ENCODE peak calls at places on chromosomes 3 and 15, in five cellular contexts. F is heart left ventricle, J is sigmoid colon, A is H1, K is ovary. I is an unnamed sample.

GRCh38 chr3:99877180-99877579 is 59.5 kb downstream of the CMSS1 start:
- DNase-seq in F (no peak), J (no peak), A (no peak), K (no peak), I (no peak)

GRCh38 chr3:162489853-162490252 is 993.2 kb downstream of the OTOL1 start:
- DNase-seq in J (no peak), A (no peak), F (no peak), K (no peak), I (no peak)

GRCh38 chr15:94526071-94526689 is 294.8 kb downstream of the MCTP2 start:
- DNase-seq in J (no peak), F (no peak), K (no peak), A (no peak), I (peak)

GRCh38 chr3:55322649-55323048 is 164.5 kb downstream of the WNT5A start:
- DNase-seq in K (no peak), J (no peak), A (no peak), F (no peak), I (no peak)

GRCh38 chr3:11530153-11530721 is 113.5 kb downstream of the VGLL4 start:
- DNase-seq in F (peak), J (peak), K (peak), A (no peak), I (peak)

GRCh38 chr15:27271258-27271657 is 300.3 kb downstream of the GABRG3 start:
- DNase-seq in K (no peak), J (no peak), A (peak), F (no peak), I (no peak)

GRCh38 chr3:9028134-9028533 is 64.9 kb upstream of the RAD18 start:
- DNase-seq in K (peak), J (peak), A (no peak), F (peak), I (no peak)

GRCh38 chr15:52228928-52229327 is 37.7 kb upstream of the GNB5 start:
- DNase-seq in K (no peak), F (no peak), J (no peak), A (peak), I (peak)

GRCh38 chr3:46858456-46858855 is 4.8 kb downstream of the MYL3 start:
- DNase-seq in J (no peak), K (no peak), F (peak), A (no peak), I (no peak)

GRCh38 chr3:57948782-57949242 is 59.4 kb upstream of the FLNB start:
- DNase-seq in F (no peak), A (no peak), K (no peak), J (peak), I (no peak)

GRCh38 chr15:75955720-75956119 is 52.0 kb downstream of the FBXO22 start:
- DNase-seq in K (no peak), J (no peak), A (no peak), F (no peak), I (no peak)

GRCh38 chr15:75685195-75685594 is 27.5 kb downstream of the CSPG4 start:
- DNase-seq in J (no peak), A (no peak), F (no peak), K (no peak), I (no peak)

GRCh38 chr3:118564800-118565199 is 469.8 kb downstream of the IGSF11 start:
- DNase-seq in J (no peak), F (no peak), A (no peak), K (no peak), I (no peak)

GRCh38 chr3:126964261-126964660 is 18.7 kb upstream of the PLXNA1 start:
- DNase-seq in F (no peak), A (no peak), J (peak), K (no peak), I (no peak)

GRCh38 chr3:190384241-190384863 is 3.6 kb upstream of the CLDN16 start:
- DNase-seq in J (no peak), A (no peak), F (peak), K (peak), I (no peak)

GRCh38 chr3:42375121-42375520 is 35.3 kb downstream of the LYZL4 start:
- DNase-seq in K (no peak), A (no peak), J (no peak), F (no peak), I (no peak)

GRCh38 chr3:139772539-139773500 is 95.0 kb upstream of the NMNAT3 start:
- DNase-seq in A (no peak), F (no peak), J (no peak), K (no peak), I (no peak)

GRCh38 chr3:4772171-4772804 is 206.9 kb upstream of the BHLHE40 start:
- DNase-seq in F (peak), K (peak), J (peak), A (no peak), I (peak)

GRCh38 chr15:65421360-65422215 is 1.2 kb downstream of the IGDCC4 start:
- DNase-seq in F (peak), J (peak), K (peak), A (peak), I (no peak)

GRCh38 chr3:157146664-157147082 is 13.3 kb downstream of the CCNL1 start:
- DNase-seq in F (no peak), A (no peak), J (no peak), K (no peak), I (no peak)

DNA sequence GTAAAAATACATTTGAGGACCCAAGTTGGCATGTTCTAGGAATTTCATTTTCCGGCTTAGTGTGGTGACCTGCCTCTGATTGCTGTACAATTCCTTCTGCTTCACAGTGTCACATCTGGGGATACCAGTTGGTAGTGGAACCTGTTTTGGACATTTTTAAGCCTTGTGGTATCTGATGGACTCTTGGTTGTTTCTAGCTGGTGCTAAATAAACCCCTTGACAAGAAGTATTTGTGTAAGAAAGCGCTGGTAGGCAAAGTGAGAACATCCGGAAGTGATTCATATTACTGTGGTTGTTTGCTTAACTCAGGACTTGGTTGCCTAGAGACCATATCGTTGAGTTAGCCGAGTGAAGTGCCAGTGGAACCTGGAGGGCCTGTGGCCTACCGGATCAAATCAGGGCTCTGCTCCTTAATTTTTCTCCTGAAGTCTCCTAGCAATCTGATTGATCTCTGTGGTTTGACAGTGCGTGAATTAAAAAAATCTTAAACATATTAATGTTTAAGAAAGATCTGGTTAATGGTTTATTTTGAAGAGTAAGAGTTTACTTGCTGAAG is 12.8 kb downstream of the IQGAP1 start:
- DNase-seq in F (peak), A (no peak), K (no peak), J (peak), I (peak)
- TF ChIP-seq POLR2A in F (peak), A (peak), K (no peak), J (no peak), I (no peak)

GRCh38 chr15:40069178-40070165 is 30.5 kb upstream of the SRP14 start:
- DNase-seq in F (peak), K (peak), A (peak), J (peak), I (peak)
- TF ChIP-seq POLR2A in F (no peak), K (no peak), A (no peak), J (no peak), I (no peak)

DNA sequence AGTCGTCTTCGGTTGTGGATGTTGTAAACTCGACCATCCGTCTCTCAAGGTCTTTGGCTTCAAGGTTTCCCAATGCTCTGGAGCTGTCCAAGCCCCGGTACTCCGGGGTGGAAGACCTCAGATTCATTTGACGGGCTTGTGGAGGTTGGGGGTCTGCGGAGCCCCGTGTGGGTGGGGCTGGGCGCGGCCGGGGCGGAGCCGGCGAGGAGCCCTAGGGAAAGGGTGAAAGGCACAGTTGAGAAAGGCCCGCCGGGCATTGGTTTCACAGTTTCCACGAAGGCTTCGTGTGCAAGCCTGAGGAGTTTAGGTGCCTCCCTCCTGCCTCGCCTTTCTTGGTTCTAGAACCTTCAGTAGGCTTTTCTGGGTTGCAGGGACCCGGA is 360 bp upstream of the MGA start:
- DNase-seq in K (no peak), J (no peak), F (no peak), A (no peak), I (no peak)
- TF ChIP-seq POLR2A in K (no peak), J (no peak), F (no peak), A (no peak), I (no peak)

GRCh38 chr15:39167114-39168058 is 413.5 kb upstream of the THBS1 start:
- DNase-seq in A (no peak), F (no peak), K (no peak), J (no peak), I (no peak)

GRCh38 chr15:39174332-39174731 is 406.5 kb upstream of the THBS1 start:
- DNase-seq in K (no peak), J (no peak), A (no peak), F (no peak), I (no peak)

GRCh38 chr15:39173426-39173825 is 407.5 kb upstream of the THBS1 start:
- DNase-seq in A (no peak), F (no peak), J (no peak), K (no peak), I (no peak)

GRCh38 chr15:39172380-39173281 is 408.2 kb upstream of the THBS1 start:
- DNase-seq in F (peak), J (peak), K (peak), A (peak), I (no peak)

DNA sequence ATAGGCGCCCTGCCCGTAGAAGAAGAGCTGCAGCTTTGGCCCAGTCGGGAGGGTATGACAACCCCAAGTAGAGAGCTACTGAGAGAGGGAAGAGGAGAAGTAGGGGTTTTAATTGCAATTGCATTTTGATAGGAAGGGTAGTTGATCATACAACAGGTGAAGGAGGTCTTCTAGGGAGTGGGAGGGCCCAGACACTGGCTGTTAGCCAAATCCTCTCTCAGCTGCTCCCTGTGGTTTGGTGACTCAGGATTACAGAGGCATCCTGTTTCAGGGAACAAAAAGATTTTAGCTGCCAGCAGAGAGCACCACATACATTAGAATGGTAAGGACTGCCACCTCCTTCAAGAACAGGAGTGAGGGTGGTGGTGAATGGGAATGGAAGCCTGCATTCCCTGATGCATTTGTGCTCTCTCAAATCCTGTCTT is 408.9 kb upstream of the THBS1 start:
- DNase-seq in J (peak), F (peak), A (peak), K (peak), I (peak)
- TF ChIP-seq POLR2A in J (no peak), F (no peak), A (no peak), K (no peak), I (no peak)

I was measured in H54.